ENCODE peak calls at places on chromosomes 12 and 14, in nine cellular contexts. One of them, this sample, is unnamed. For H3K36me3, the result is how much of the 10 kb centered on the place peaks cover.

GRCh38 chr12:93601591-93601990 is 29.1 kb downstream of the SOCS2 start:
- DNase-seq in fibroblast of lung: no peak
- DNase-seq in transverse colon: no peak
- DNase-seq in heart left ventricle: no peak
- DNase-seq in body of pancreas: no peak
- DNase-seq in PC-3: no peak
- DNase-seq in psoas muscle: no peak
- DNase-seq in spleen: no peak
- DNase-seq in left lung: no peak
- DNase-seq in this sample: no peak

GRCh38 chr12:49588761-49589516 is 16.5 kb downstream of the FAM186B start:
- DNase-seq in heart left ventricle: peak
- DNase-seq in transverse colon: no peak
- DNase-seq in spleen: no peak
- DNase-seq in fibroblast of lung: no peak
- DNase-seq in PC-3: no peak
- DNase-seq in body of pancreas: no peak
- DNase-seq in left lung: no peak
- DNase-seq in psoas muscle: no peak
- DNase-seq in this sample: no peak

GRCh38 chr14:58488550-58488949 is 61.0 kb downstream of the KIAA0586 start:
- DNase-seq in PC-3: peak
- DNase-seq in transverse colon: no peak
- DNase-seq in spleen: no peak
- DNase-seq in body of pancreas: no peak
- DNase-seq in psoas muscle: no peak
- DNase-seq in heart left ventricle: no peak
- DNase-seq in fibroblast of lung: peak
- DNase-seq in left lung: no peak
- DNase-seq in this sample: no peak

GRCh38 chr14:47277703-47278102 is 397.7 kb downstream of the MDGA2 start:
- DNase-seq in spleen: no peak
- DNase-seq in left lung: no peak
- DNase-seq in PC-3: no peak
- DNase-seq in fibroblast of lung: peak
- DNase-seq in heart left ventricle: no peak
- DNase-seq in body of pancreas: no peak
- DNase-seq in transverse colon: no peak
- DNase-seq in psoas muscle: no peak
- DNase-seq in this sample: no peak

GRCh38 chr14:96167224-96168148 is 37.2 kb upstream of the BDKRB2 start:
- DNase-seq in psoas muscle: no peak
- DNase-seq in fibroblast of lung: peak
- DNase-seq in spleen: peak
- DNase-seq in transverse colon: peak
- DNase-seq in left lung: no peak
- DNase-seq in PC-3: peak
- DNase-seq in body of pancreas: no peak
- DNase-seq in heart left ventricle: no peak
- DNase-seq in this sample: no peak

GRCh38 chr12:77218278-77218677 is 152.9 kb upstream of the E2F7 start:
- DNase-seq in PC-3: no peak
- DNase-seq in transverse colon: no peak
- DNase-seq in left lung: no peak
- DNase-seq in fibroblast of lung: no peak
- DNase-seq in heart left ventricle: no peak
- DNase-seq in spleen: no peak
- DNase-seq in body of pancreas: no peak
- DNase-seq in psoas muscle: no peak
- DNase-seq in this sample: no peak

GRCh38 chr12:94545937-94546771 is 86.5 kb upstream of the CEP83 start:
- DNase-seq in PC-3: peak
- DNase-seq in heart left ventricle: peak
- DNase-seq in spleen: no peak
- DNase-seq in fibroblast of lung: peak
- DNase-seq in body of pancreas: peak
- DNase-seq in left lung: peak
- DNase-seq in psoas muscle: no peak
- DNase-seq in transverse colon: peak
- DNase-seq in this sample: peak

GRCh38 chr14:92455231-92455630 is 58.4 kb upstream of the RIN3 start:
- DNase-seq in fibroblast of lung: no peak
- DNase-seq in heart left ventricle: no peak
- DNase-seq in left lung: no peak
- DNase-seq in spleen: no peak
- DNase-seq in psoas muscle: no peak
- DNase-seq in transverse colon: no peak
- DNase-seq in body of pancreas: no peak
- DNase-seq in PC-3: no peak
- DNase-seq in this sample: no peak

GRCh38 chr12:124621296-124621660 is 53.9 kb upstream of the NCOR2 start:
- DNase-seq in body of pancreas: peak
- DNase-seq in spleen: no peak
- DNase-seq in fibroblast of lung: peak
- DNase-seq in transverse colon: peak
- DNase-seq in PC-3: no peak
- DNase-seq in psoas muscle: peak
- DNase-seq in heart left ventricle: peak
- DNase-seq in left lung: peak
- DNase-seq in this sample: no peak

GRCh38 chr14:63432228-63432627 is 110.9 kb downstream of the PPP2R5E start:
- DNase-seq in psoas muscle: no peak
- DNase-seq in transverse colon: no peak
- DNase-seq in PC-3: no peak
- DNase-seq in heart left ventricle: no peak
- DNase-seq in spleen: no peak
- DNase-seq in left lung: no peak
- DNase-seq in body of pancreas: no peak
- DNase-seq in fibroblast of lung: no peak
- DNase-seq in this sample: no peak

GRCh38 chr14:75182820-75183219 is 6.4 kb upstream of the TMED10 start:
- DNase-seq in psoas muscle: no peak
- DNase-seq in heart left ventricle: no peak
- DNase-seq in PC-3: no peak
- DNase-seq in fibroblast of lung: peak
- DNase-seq in body of pancreas: peak
- DNase-seq in transverse colon: no peak
- DNase-seq in spleen: no peak
- DNase-seq in left lung: no peak
- DNase-seq in this sample: no peak

GRCh38 chr12:5395443-5396401 is 36.2 kb upstream of the NTF3 start:
- DNase-seq in PC-3: no peak
- DNase-seq in heart left ventricle: no peak
- DNase-seq in fibroblast of lung: no peak
- DNase-seq in transverse colon: no peak
- DNase-seq in body of pancreas: no peak
- DNase-seq in left lung: no peak
- DNase-seq in spleen: no peak
- DNase-seq in psoas muscle: no peak
- DNase-seq in this sample: no peak

GRCh38 chr12:6563448-6564050 is 4.5 kb downstream of the NOP2 start:
- DNase-seq in psoas muscle: peak
- DNase-seq in transverse colon: peak
- DNase-seq in spleen: peak
- DNase-seq in heart left ventricle: peak
- DNase-seq in left lung: no peak
- DNase-seq in fibroblast of lung: no peak
- DNase-seq in PC-3: peak
- DNase-seq in body of pancreas: peak
- DNase-seq in this sample: no peak

GRCh38 chr12:107759410-107759809 is 1.5 kb downstream of the PRDM4 start:
- DNase-seq in psoas muscle: no peak
- DNase-seq in transverse colon: peak
- DNase-seq in left lung: no peak
- DNase-seq in heart left ventricle: no peak
- DNase-seq in spleen: no peak
- DNase-seq in body of pancreas: no peak
- DNase-seq in PC-3: peak
- DNase-seq in fibroblast of lung: peak
- DNase-seq in this sample: no peak

GRCh38 chr12:107761502-107761904 is 566 bp upstream of the PRDM4 start:
- DNase-seq in spleen: peak
- DNase-seq in transverse colon: no peak
- DNase-seq in fibroblast of lung: no peak
- DNase-seq in psoas muscle: no peak
- DNase-seq in heart left ventricle: no peak
- DNase-seq in PC-3: peak
- DNase-seq in body of pancreas: no peak
- DNase-seq in left lung: no peak
- DNase-seq in this sample: peak

GRCh38 chr12:107760207-107760816 is 625 bp downstream of the PRDM4 start:
- DNase-seq in body of pancreas: no peak
- DNase-seq in left lung: peak
- DNase-seq in PC-3: peak
- DNase-seq in heart left ventricle: peak
- DNase-seq in transverse colon: peak
- DNase-seq in spleen: no peak
- DNase-seq in psoas muscle: peak
- DNase-seq in fibroblast of lung: peak
- DNase-seq in this sample: peak

GRCh38 chr12:107762874-107763273 is 1.9 kb upstream of the PRDM4 start:
- DNase-seq in spleen: no peak
- DNase-seq in transverse colon: no peak
- DNase-seq in fibroblast of lung: no peak
- DNase-seq in PC-3: no peak
- DNase-seq in psoas muscle: no peak
- DNase-seq in left lung: no peak
- DNase-seq in heart left ventricle: no peak
- DNase-seq in body of pancreas: no peak
- DNase-seq in this sample: no peak

GRCh38 chr12:107760817-107761501 is at the start of gene PRDM4:
- DNase-seq in psoas muscle: peak
- DNase-seq in transverse colon: peak
- DNase-seq in PC-3: peak
- DNase-seq in spleen: peak
- DNase-seq in heart left ventricle: peak
- DNase-seq in body of pancreas: peak
- DNase-seq in fibroblast of lung: peak
- DNase-seq in left lung: peak
- DNase-seq in this sample: peak
- H3K36me3 ChIP-seq in psoas muscle: under half
- H3K36me3 ChIP-seq in transverse colon: under half
- H3K36me3 ChIP-seq in PC-3: under half
- H3K36me3 ChIP-seq in spleen: under half
- H3K36me3 ChIP-seq in heart left ventricle: under half
- H3K36me3 ChIP-seq in body of pancreas: under half
- H3K36me3 ChIP-seq in fibroblast of lung: under half
- H3K36me3 ChIP-seq in left lung: under half
- H3K36me3 ChIP-seq in this sample: under half

DNA sequence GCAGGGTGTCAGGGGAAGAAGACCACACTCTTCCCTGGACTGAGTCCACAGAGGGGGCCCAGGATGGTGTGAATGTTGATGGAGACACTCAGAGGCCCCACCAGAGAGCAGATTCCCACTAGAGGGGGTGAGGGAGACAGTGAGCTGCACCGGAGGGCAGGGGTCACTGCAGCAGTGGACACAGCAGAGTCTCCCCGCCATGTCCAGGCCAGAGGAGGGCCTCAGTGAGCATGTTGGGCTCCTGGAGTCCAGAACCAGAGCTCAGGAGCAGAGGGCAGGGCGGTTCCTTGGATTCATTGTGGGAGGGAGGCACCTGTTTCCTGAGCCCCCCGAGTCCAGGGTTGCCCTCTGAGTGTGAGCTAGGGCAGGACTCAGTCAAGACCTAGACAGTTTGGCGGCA is 1.8 kb upstream of the KRT82 start:
- DNase-seq in heart left ventricle: no peak
- DNase-seq in psoas muscle: no peak
- DNase-seq in PC-3: no peak
- DNase-seq in body of pancreas: no peak
- DNase-seq in fibroblast of lung: no peak
- DNase-seq in transverse colon: no peak
- DNase-seq in spleen: no peak
- DNase-seq in left lung: no peak
- DNase-seq in this sample: no peak
- TF ChIP-seq CTCF in heart left ventricle: no peak
- TF ChIP-seq CTCF in psoas muscle: no peak
- TF ChIP-seq CTCF in PC-3: peak
- TF ChIP-seq CTCF in body of pancreas: no peak
- TF ChIP-seq CTCF in fibroblast of lung: no peak
- TF ChIP-seq CTCF in transverse colon: no peak
- TF ChIP-seq CTCF in spleen: no peak
- TF ChIP-seq CTCF in left lung: no peak
- TF ChIP-seq CTCF in this sample: no peak

GRCh38 chr12:120742207-120742536 is 16.5 kb downstream of the ACADS start:
- DNase-seq in psoas muscle: peak
- DNase-seq in spleen: peak
- DNase-seq in transverse colon: no peak
- DNase-seq in left lung: no peak
- DNase-seq in fibroblast of lung: no peak
- DNase-seq in heart left ventricle: no peak
- DNase-seq in PC-3: no peak
- DNase-seq in body of pancreas: peak
- DNase-seq in this sample: no peak

GRCh38 chr12:120748242-120748641 is 22.6 kb downstream of the ACADS start:
- DNase-seq in left lung: no peak
- DNase-seq in psoas muscle: no peak
- DNase-seq in transverse colon: no peak
- DNase-seq in spleen: peak
- DNase-seq in fibroblast of lung: no peak
- DNase-seq in body of pancreas: no peak
- DNase-seq in heart left ventricle: no peak
- DNase-seq in PC-3: no peak
- DNase-seq in this sample: no peak

GRCh38 chr12:120740871-120741270 is 15.2 kb downstream of the ACADS start:
- DNase-seq in fibroblast of lung: no peak
- DNase-seq in transverse colon: no peak
- DNase-seq in heart left ventricle: no peak
- DNase-seq in left lung: no peak
- DNase-seq in PC-3: no peak
- DNase-seq in spleen: peak
- DNase-seq in body of pancreas: no peak
- DNase-seq in psoas muscle: no peak
- DNase-seq in this sample: no peak

GRCh38 chr12:120741476-120742206 is 16.0 kb downstream of the ACADS start:
- DNase-seq in heart left ventricle: no peak
- DNase-seq in psoas muscle: no peak
- DNase-seq in transverse colon: no peak
- DNase-seq in fibroblast of lung: no peak
- DNase-seq in left lung: no peak
- DNase-seq in body of pancreas: no peak
- DNase-seq in PC-3: no peak
- DNase-seq in spleen: peak
- DNase-seq in this sample: no peak

GRCh38 chr12:120744922-120745493 is 19.4 kb downstream of the ACADS start:
- DNase-seq in heart left ventricle: no peak
- DNase-seq in transverse colon: no peak
- DNase-seq in left lung: no peak
- DNase-seq in PC-3: no peak
- DNase-seq in body of pancreas: no peak
- DNase-seq in spleen: peak
- DNase-seq in fibroblast of lung: no peak
- DNase-seq in psoas muscle: no peak
- DNase-seq in this sample: no peak
- H3K36me3 ChIP-seq in heart left ventricle: under half
- H3K36me3 ChIP-seq in transverse colon: under half
- H3K36me3 ChIP-seq in left lung: under half
- H3K36me3 ChIP-seq in PC-3: under half
- H3K36me3 ChIP-seq in body of pancreas: under half
- H3K36me3 ChIP-seq in spleen: under half
- H3K36me3 ChIP-seq in fibroblast of lung: under half
- H3K36me3 ChIP-seq in psoas muscle: under half
- H3K36me3 ChIP-seq in this sample: under half

GRCh38 chr14:20866194-20866593 is 25.0 kb upstream of the RNASE3 start:
- DNase-seq in heart left ventricle: no peak
- DNase-seq in psoas muscle: no peak
- DNase-seq in transverse colon: no peak
- DNase-seq in PC-3: no peak
- DNase-seq in fibroblast of lung: no peak
- DNase-seq in spleen: no peak
- DNase-seq in body of pancreas: no peak
- DNase-seq in left lung: no peak
- DNase-seq in this sample: no peak

GRCh38 chr14:20866963-20867362 is 24.2 kb upstream of the RNASE3 start:
- DNase-seq in fibroblast of lung: no peak
- DNase-seq in left lung: no peak
- DNase-seq in body of pancreas: peak
- DNase-seq in psoas muscle: no peak
- DNase-seq in PC-3: peak
- DNase-seq in transverse colon: no peak
- DNase-seq in heart left ventricle: no peak
- DNase-seq in spleen: no peak
- DNase-seq in this sample: no peak
- TF ChIP-seq CTCF in fibroblast of lung: peak
- TF ChIP-seq CTCF in left lung: no peak
- TF ChIP-seq CTCF in body of pancreas: peak
- TF ChIP-seq CTCF in psoas muscle: no peak
- TF ChIP-seq CTCF in PC-3: peak
- TF ChIP-seq CTCF in transverse colon: no peak
- TF ChIP-seq CTCF in heart left ventricle: peak
- TF ChIP-seq CTCF in spleen: peak
- TF ChIP-seq CTCF in this sample: no peak

This sample was measured in right lobe of liver.